ENCODE peak calls at places on chromosomes 16 and 17, in eight cellular contexts. C is LNCaP clone FGC; O is neural crest cell; Y is CD4-positive, alpha-beta T cell; L is AG04449; H is stomach; K is GM06990; W is AG09309. F is an unnamed sample.

GRCh38 chr17:17757944-17758343 is 76.7 kb downstream of the RAI1 start:
- DNase-seq in C (no peak), O (no peak), Y (no peak), L (no peak), H (no peak), K (no peak), W (no peak), F (no peak)

GRCh38 chr17:57370051-57370581 is 113.8 kb downstream of the MSI2 start:
- DNase-seq in C (no peak), O (no peak), Y (no peak), L (peak), H (no peak), K (no peak), W (peak), F (no peak)

GRCh38 chr17:38430316-38430715 is 2.1 kb downstream of the ARHGAP23 start:
- DNase-seq in C (no peak), O (no peak), Y (no peak), L (no peak), H (no peak), K (no peak), W (no peak), F (no peak)

GRCh38 chr17:59565959-59566324 is 532 bp downstream of the DHX40 start:
- DNase-seq in C (peak), O (peak), Y (peak), L (peak), H (peak), K (peak), W (peak), F (peak)

GRCh38 chr16:85072947-85073346 is 39.3 kb downstream of the CIBAR2 start:
- DNase-seq in C (no peak), O (no peak), Y (no peak), L (no peak), H (no peak), K (no peak), W (peak), F (no peak)

GRCh38 chr17:79005063-79005861 is 4.3 kb downstream of the CANT1 start:
- DNase-seq in C (peak), O (no peak), Y (no peak), L (no peak), H (peak), K (no peak), W (no peak), F (no peak)

GRCh38 chr16:67457611-67458010 is 23.3 kb downstream of the ATP6V0D1 start:
- DNase-seq in C (no peak), O (no peak), Y (no peak), L (no peak), H (no peak), K (no peak), W (no peak), F (no peak)

GRCh38 chr17:75525806-75526554 is 483 bp downstream of the LLGL2 start:
- DNase-seq in C (no peak), O (no peak), Y (no peak), L (no peak), H (peak), K (no peak), W (no peak), F (no peak)

GRCh38 chr16:23400387-23400930 is 52.5 kb downstream of the COG7 start:
- DNase-seq in C (no peak), O (no peak), Y (no peak), L (no peak), H (no peak), K (no peak), W (no peak), F (no peak)

GRCh38 chr17:17079761-17080160 is 37.5 kb downstream of the MPRIP start:
- DNase-seq in C (no peak), O (no peak), Y (no peak), L (no peak), H (no peak), K (no peak), W (no peak), F (no peak)

GRCh38 chr16:70433456-70434103 is 5.3 kb downstream of the ST3GAL2 start:
- DNase-seq in C (no peak), O (no peak), Y (no peak), L (no peak), H (no peak), K (no peak), W (peak), F (no peak)

GRCh38 chr16:85524630-85525463 is 88.3 kb upstream of the GSE1 start:
- DNase-seq in C (peak), O (no peak), Y (no peak), L (no peak), H (peak), K (no peak), W (no peak), F (no peak)

GRCh38 chr17:66589892-66590291 is 245.0 kb upstream of the CACNG5 start:
- DNase-seq in C (no peak), O (no peak), Y (no peak), L (no peak), H (no peak), K (no peak), W (no peak), F (no peak)

GRCh38 chr17:77796201-77796860 is 162.2 kb upstream of the TNRC6C start:
- DNase-seq in C (no peak), O (no peak), Y (no peak), L (no peak), H (no peak), K (no peak), W (no peak), F (no peak)

GRCh38 chr17:74094651-74095050 is 108.8 kb upstream of the RPL38 start:
- DNase-seq in C (no peak), O (no peak), Y (no peak), L (no peak), H (no peak), K (no peak), W (no peak), F (no peak)

GRCh38 chr17:74086992-74087391 is 116.5 kb upstream of the RPL38 start:
- DNase-seq in C (no peak), O (no peak), Y (no peak), L (no peak), H (no peak), K (no peak), W (no peak), F (peak)

GRCh38 chr17:74085434-74085833 is 118.0 kb upstream of the RPL38 start:
- DNase-seq in C (no peak), O (no peak), Y (no peak), L (no peak), H (no peak), K (no peak), W (no peak), F (no peak)

GRCh38 chr17:74089869-74090464 is 113.5 kb upstream of the RPL38 start:
- DNase-seq in C (peak), O (peak), Y (no peak), L (peak), H (peak), K (peak), W (peak), F (no peak)
- TF ChIP-seq CTCF in C (peak), O (peak), Y (no peak), L (peak), H (no peak), K (peak), W (peak), F (peak)

GRCh38 chr17:62754696-62755095 is 53.4 kb downstream of the MARCHF10 start:
- DNase-seq in C (no peak), O (no peak), Y (no peak), L (no peak), H (no peak), K (no peak), W (no peak), F (no peak)

GRCh38 chr17:62756198-62756597 is 51.9 kb downstream of the MARCHF10 start:
- DNase-seq in C (no peak), O (no peak), Y (no peak), L (no peak), H (no peak), K (no peak), W (no peak), F (no peak)

GRCh38 chr17:62757518-62757951 is 50.6 kb downstream of the MARCHF10 start:
- DNase-seq in C (no peak), O (no peak), Y (no peak), L (no peak), H (no peak), K (no peak), W (no peak), F (no peak)

GRCh38 chr17:62753562-62753961 is 54.6 kb downstream of the MARCHF10 start:
- DNase-seq in C (no peak), O (no peak), Y (no peak), L (no peak), H (no peak), K (no peak), W (no peak), F (no peak)

DNA sequence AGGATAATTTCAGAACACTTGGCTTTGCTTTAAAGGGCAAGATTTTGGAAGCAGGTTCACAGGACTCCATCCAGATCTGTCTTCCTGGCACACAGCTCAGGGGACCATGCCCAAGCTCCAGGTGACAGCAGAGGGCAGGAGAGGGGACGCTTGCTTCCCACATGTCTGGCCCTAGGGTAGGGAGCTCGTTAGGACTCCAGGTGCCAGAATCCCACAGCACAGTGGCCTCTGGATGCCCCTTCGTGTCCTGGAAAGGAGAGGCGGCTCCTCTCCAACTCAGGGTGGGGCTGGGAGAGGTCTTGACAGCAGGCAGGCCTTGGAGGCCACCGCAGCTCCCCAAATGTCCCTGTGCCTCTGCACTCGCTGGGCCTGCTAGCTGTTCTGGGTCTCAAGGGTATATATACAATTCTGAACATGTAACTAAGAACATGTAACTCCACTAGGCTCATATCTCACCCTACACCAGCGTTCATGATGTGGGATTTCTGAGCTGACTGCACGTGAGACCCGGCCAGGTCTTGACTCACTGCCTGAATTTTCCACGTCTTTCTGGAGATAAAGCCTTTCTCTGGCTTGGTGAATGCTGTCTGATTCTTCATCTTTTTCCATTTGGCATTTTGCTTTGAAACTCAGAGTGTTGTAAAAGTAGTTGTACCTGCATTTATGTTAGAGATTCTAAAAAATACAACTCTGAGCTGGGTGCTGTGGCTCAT is 52.8 kb downstream of the MARCHF10 start:
- DNase-seq in C (no peak), O (no peak), Y (no peak), L (no peak), H (no peak), K (no peak), W (no peak), F (no peak)
- TF ChIP-seq CTCF in C (no peak), O (no peak), Y (no peak), L (no peak), H (no peak), K (no peak), W (no peak), F (no peak)

GRCh38 chr17:51083976-51084375 is 36.7 kb downstream of the SPAG9 start:
- DNase-seq in C (no peak), O (no peak), Y (no peak), L (no peak), H (no peak), K (no peak), W (no peak), F (no peak)
- TF ChIP-seq CTCF in C (no peak), O (no peak), Y (no peak), L (no peak), H (no peak), K (no peak), W (no peak), F (no peak)

DNA sequence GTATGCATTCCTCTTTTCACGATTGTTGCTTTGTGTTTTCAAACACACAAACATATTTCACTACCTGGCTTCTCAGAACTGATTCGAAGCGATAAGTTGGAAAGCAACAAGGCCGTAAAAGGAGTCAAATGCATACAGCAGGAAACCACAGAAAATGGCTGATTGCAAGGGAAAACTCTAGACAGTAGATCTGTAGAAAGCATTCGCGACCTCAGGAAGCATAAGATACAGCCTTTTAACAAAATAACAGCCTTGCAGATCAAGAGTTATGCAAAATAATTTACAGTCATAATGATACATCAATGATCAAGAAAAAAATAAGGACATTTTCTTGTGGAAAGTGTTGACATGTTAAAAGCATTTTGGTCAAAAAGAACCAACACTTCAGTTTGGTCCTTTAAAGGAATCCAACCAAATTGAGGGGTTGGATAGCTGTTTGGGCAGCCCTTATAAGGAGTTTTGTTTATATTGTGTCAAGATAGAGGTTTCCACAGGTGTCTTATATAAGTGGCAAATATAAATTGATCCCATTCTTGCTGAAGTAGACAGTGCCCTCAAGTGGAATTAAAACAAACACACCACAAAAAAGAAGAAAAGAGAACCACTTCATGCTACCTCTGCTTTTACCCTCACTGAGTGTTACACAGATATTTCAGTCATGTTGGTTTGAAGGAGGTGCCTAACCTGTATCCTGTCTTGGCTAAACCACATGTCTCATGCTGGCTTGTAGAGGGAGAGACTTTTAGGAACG is 5.5 kb downstream of the CYLD start:
- DNase-seq in C (no peak), O (no peak), Y (peak), L (no peak), H (no peak), K (peak), W (no peak), F (no peak)
- TF ChIP-seq CTCF in C (peak), O (peak), Y (peak), L (no peak), H (no peak), K (peak), W (peak), F (peak)

GRCh38 chr16:1180772-1181714 is 28.1 kb downstream of the CACNA1H start:
- DNase-seq in C (no peak), O (no peak), Y (no peak), L (no peak), H (no peak), K (no peak), W (no peak), F (no peak)
- TF ChIP-seq CTCF in C (peak), O (peak), Y (no peak), L (no peak), H (no peak), K (no peak), W (no peak), F (no peak)

DNA sequence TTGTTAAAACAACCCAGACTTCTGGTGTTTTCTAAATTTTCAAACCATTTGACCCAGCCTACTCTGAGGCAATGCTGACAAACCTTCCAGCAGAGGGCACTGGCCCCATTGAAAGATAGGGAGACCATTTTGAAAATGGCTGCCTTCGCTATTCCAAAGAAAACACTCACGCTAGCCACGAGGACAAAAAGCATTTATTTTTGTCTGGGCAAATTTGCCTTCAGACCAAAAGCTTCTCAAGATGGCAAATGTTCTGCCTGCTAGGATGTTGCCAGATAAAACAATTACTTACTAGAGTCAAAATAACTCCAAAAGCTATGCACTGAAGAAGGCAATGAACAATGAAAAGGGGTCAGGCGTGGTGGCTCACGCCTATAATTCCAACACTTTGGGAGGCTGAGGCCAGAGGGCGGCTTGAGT is 296.7 kb upstream of the IRX5 start:
- DNase-seq in C (no peak), O (peak), Y (no peak), L (no peak), H (peak), K (no peak), W (no peak), F (no peak)
- TF ChIP-seq CTCF in C (peak), O (peak), Y (no peak), L (peak), H (no peak), K (peak), W (peak), F (peak)

DNA sequence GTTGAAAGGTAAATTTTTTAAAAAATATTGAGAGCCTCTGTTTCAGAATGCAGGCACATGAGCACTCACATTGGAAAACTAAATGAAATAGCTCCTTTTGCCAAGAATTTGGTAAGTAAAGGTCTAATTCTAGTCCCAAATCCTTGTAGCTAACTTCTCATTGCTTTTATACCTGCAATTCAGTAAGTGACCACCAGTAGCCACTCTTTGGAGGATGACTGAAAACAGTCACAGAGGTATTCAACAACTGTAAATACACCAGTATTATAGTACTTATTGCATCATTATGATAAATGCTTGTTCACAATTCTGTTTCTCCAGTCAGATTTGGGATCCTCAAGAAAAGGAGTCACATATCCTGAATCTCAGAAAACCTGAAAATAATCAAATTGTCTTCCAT is 562.4 kb upstream of the CDH11 start:
- DNase-seq in C (no peak), O (no peak), Y (no peak), L (no peak), H (no peak), K (no peak), W (no peak), F (no peak)
- TF ChIP-seq CTCF in C (peak), O (peak), Y (no peak), L (no peak), H (no peak), K (no peak), W (peak), F (no peak)

GRCh38 chr17:65438173-65438572 is 123.3 kb downstream of the AXIN2 start:
- DNase-seq in C (no peak), O (no peak), Y (no peak), L (no peak), H (no peak), K (no peak), W (no peak), F (no peak)
- TF ChIP-seq CTCF in C (no peak), O (no peak), Y (no peak), L (no peak), H (no peak), K (no peak), W (no peak), F (no peak)